ENCODE peak calls at places on chromosomes 4 and X, in four cellular contexts. One of them, this sample, is unnamed.

GRCh38 chr4:94284889-94285288 is 57.7 kb downstream of the HPGDS start:
- DNase-seq in A549: no peak
- DNase-seq in K562: no peak
- DNase-seq in H1: no peak
- DNase-seq in this sample: no peak

GRCh38 chr4:183825346-183825745 is 79.8 kb upstream of the STOX2 start:
- DNase-seq in A549: no peak
- DNase-seq in H1: no peak
- DNase-seq in K562: no peak
- DNase-seq in this sample: no peak

GRCh38 chr4:113636877-113637276 is 124.7 kb downstream of the CAMK2D start:
- DNase-seq in K562: peak
- DNase-seq in H1: no peak
- DNase-seq in A549: no peak
- DNase-seq in this sample: no peak

GRCh38 chr4:8649631-8650261 is 57.2 kb downstream of the CPZ start:
- DNase-seq in K562: no peak
- DNase-seq in A549: no peak
- DNase-seq in H1: peak
- DNase-seq in this sample: no peak

GRCh38 chr4:136183513-136183912 is 1348.8 kb downstream of the PCDH18 start:
- DNase-seq in H1: no peak
- DNase-seq in K562: no peak
- DNase-seq in A549: no peak
- DNase-seq in this sample: no peak

GRCh38 chr4:181911420-181911819 is 331.8 kb upstream of the TENM3 start:
- DNase-seq in A549: no peak
- DNase-seq in H1: no peak
- DNase-seq in K562: no peak
- DNase-seq in this sample: no peak

GRCh38 chr4:124431663-124432192 is 280.8 kb downstream of the ANKRD50 start:
- DNase-seq in H1: no peak
- DNase-seq in K562: no peak
- DNase-seq in A549: no peak
- DNase-seq in this sample: no peak

GRCh38 chrX:130083656-130084382 is 26.5 kb downstream of the ELF4 start:
- DNase-seq in K562: no peak
- DNase-seq in A549: no peak
- DNase-seq in H1: no peak
- DNase-seq in this sample: no peak

GRCh38 chrX:79133897-79134296 is 10.6 kb upstream of the GPR174 start:
- DNase-seq in K562: no peak
- DNase-seq in A549: no peak
- DNase-seq in H1: no peak
- DNase-seq in this sample: no peak

GRCh38 chr4:127780598-127780997 is 1.5 kb upstream of the HSPA4L start:
- DNase-seq in A549: no peak
- DNase-seq in H1: no peak
- DNase-seq in K562: no peak
- DNase-seq in this sample: no peak

GRCh38 chr4:182492456-182492855 is 249.3 kb downstream of the TENM3 start:
- DNase-seq in H1: no peak
- DNase-seq in K562: no peak
- DNase-seq in A549: no peak
- DNase-seq in this sample: no peak

GRCh38 chr4:123856689-123857545 is 460.3 kb downstream of the SPRY1 start:
- DNase-seq in A549: peak
- DNase-seq in H1: no peak
- DNase-seq in K562: no peak
- DNase-seq in this sample: peak

GRCh38 chrX:29348288-29348687 is 761.0 kb downstream of the IL1RAPL1 start:
- DNase-seq in H1: no peak
- DNase-seq in K562: no peak
- DNase-seq in A549: no peak
- DNase-seq in this sample: no peak

GRCh38 chr4:10917475-10918103 is 233.0 kb upstream of the CLNK start:
- DNase-seq in A549: no peak
- DNase-seq in H1: no peak
- DNase-seq in K562: no peak
- DNase-seq in this sample: no peak

GRCh38 chr4:106529348-106530033 is 160.9 kb upstream of the GIMD1 start:
- DNase-seq in H1: no peak
- DNase-seq in K562: no peak
- DNase-seq in A549: no peak
- DNase-seq in this sample: no peak

GRCh38 chrX:134418317-134419113 is 41.5 kb upstream of the HPRT1 start:
- DNase-seq in H1: no peak
- DNase-seq in K562: no peak
- DNase-seq in A549: no peak
- DNase-seq in this sample: peak

GRCh38 chr4:88359558-88359957 is 19.1 kb upstream of the HERC6 start:
- DNase-seq in A549: no peak
- DNase-seq in K562: no peak
- DNase-seq in H1: peak
- DNase-seq in this sample: no peak
- TF ChIP-seq PHF8 in A549: no peak
- TF ChIP-seq PHF8 in K562: no peak
- TF ChIP-seq PHF8 in H1: no peak
- TF ChIP-seq PHF8 in this sample: no peak

DNA sequence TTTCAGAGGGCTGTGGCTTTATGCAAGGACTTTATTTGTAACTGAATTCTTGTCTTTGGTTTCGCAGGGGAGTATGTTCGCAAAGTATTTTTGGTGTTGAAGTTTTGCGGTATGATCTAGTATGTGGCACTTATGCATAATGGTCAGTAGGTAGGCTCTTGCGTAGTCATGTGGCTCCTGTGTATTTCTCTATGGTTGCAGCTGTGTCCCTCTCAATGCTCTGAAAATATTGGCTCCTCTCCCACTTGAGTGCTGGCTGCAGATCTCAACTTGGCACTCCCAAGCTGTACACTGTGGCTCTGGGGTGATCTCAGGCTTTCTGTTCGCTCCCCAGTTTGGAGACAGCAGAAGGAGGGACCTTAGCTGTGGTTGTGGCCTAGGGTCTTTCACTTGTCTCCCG is 24.8 kb downstream of the ARMCX5 start:
- DNase-seq in A549: no peak
- DNase-seq in K562: no peak
- DNase-seq in H1: no peak
- DNase-seq in this sample: no peak
- TF ChIP-seq PHF8 in A549: no peak
- TF ChIP-seq PHF8 in K562: no peak
- TF ChIP-seq PHF8 in H1: no peak
- TF ChIP-seq PHF8 in this sample: no peak

DNA sequence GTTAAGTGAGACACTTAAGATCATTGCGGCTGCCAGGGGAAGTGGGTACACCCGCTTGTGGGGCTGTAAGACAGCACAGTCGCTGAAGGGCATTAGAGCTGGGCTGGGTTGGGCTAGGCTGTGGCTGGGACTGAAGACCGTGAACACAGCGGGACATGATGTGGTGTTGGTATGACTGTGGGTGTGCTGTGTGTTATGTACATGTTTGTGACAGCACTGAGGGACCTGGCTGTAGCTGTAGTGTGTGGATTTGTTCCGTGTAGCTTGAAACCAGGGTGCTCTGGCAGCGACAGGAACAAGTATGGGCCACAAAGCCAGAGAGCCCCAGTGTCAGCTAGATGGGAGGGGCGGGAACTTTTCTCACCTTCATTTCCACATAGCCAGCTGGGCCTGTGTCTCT is 82.1 kb downstream of the NHSL2 start:
- DNase-seq in A549: no peak
- DNase-seq in H1: no peak
- DNase-seq in K562: no peak
- DNase-seq in this sample: no peak
- TF ChIP-seq PHF8 in A549: no peak
- TF ChIP-seq PHF8 in H1: no peak
- TF ChIP-seq PHF8 in K562: no peak
- TF ChIP-seq PHF8 in this sample: no peak

DNA sequence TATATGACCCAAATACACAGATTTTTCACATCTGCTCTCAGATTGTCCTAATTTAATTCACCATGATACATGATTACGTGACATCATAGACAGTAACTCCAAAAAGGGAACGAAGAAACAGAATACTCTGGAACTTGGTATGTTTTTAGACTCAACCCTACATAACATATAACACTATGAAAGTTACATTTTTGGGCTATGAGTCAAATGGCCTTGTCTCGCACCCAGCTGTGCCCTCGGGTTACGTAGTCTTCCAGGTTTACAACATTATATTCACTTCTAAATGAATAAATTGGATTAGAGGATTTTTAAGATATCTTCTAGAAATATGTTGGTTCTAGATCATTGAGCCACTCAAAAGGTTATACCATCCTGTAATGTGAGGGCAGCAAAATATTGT is 2089.6 kb upstream of the TENM3 start:
- DNase-seq in K562: no peak
- DNase-seq in A549: no peak
- DNase-seq in H1: no peak
- DNase-seq in this sample: no peak
- TF ChIP-seq PHF8 in K562: no peak
- TF ChIP-seq PHF8 in A549: no peak
- TF ChIP-seq PHF8 in H1: no peak
- TF ChIP-seq PHF8 in this sample: no peak

GRCh38 chrX:18389968-18390367 is 35.4 kb upstream of the CDKL5 start:
- DNase-seq in A549: peak
- DNase-seq in H1: no peak
- DNase-seq in K562: no peak
- DNase-seq in this sample: no peak
- TF ChIP-seq PHF8 in A549: no peak
- TF ChIP-seq PHF8 in H1: no peak
- TF ChIP-seq PHF8 in K562: no peak
- TF ChIP-seq PHF8 in this sample: no peak

GRCh38 chrX:24259544-24260240 is 54.2 kb downstream of the SUPT20HL2 start:
- DNase-seq in A549: peak
- DNase-seq in K562: peak
- DNase-seq in H1: no peak
- DNase-seq in this sample: peak

GRCh38 chrX:24262309-24262708 is 51.6 kb downstream of the SUPT20HL2 start:
- DNase-seq in K562: no peak
- DNase-seq in A549: no peak
- DNase-seq in H1: no peak
- DNase-seq in this sample: no peak

GRCh38 chrX:24257011-24257410 is 56.9 kb downstream of the SUPT20HL2 start:
- DNase-seq in K562: no peak
- DNase-seq in H1: no peak
- DNase-seq in A549: no peak
- DNase-seq in this sample: no peak

GRCh38 chrX:24264383-24264782 is 49.5 kb downstream of the SUPT20HL2 start:
- DNase-seq in K562: no peak
- DNase-seq in A549: peak
- DNase-seq in H1: no peak
- DNase-seq in this sample: no peak

DNA sequence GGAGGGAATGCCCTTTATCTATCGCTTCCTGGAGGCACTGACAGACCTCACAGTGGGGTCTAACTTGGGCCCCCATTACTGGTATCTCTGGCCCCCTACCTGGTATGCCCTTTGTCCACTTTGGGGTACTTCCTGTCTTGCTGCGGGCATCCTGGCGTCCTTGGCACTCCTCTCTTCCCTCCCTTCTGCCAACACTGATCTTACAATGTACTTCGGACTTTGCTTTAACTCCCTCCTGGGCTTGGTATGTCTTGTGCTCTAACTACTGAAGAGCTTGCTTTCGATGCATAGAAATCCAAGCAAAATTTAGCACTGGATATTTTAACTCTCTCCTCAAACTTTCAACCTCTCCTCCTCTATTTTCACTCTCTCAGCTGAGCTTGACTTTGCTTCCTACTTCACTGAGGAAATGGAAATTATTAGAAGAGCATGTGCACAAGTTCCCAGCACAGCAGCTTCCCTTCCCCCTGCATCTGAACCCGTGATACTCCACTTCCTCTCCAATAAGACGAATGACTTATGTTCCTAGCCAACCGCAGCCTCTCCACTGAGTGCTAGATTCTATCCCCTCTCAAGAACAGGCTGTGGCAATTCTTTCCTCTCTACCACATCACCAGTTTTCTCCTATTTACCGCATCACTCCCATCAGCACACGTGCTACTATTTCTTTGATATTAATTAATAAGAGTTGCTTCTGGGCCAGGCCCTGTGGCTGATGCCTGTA is 52.9 kb downstream of the SUPT20HL2 start:
- DNase-seq in K562: no peak
- DNase-seq in H1: no peak
- DNase-seq in A549: no peak
- DNase-seq in this sample: no peak
- TF ChIP-seq PHF8 in K562: no peak
- TF ChIP-seq PHF8 in H1: no peak
- TF ChIP-seq PHF8 in A549: no peak
- TF ChIP-seq PHF8 in this sample: no peak

GRCh38 chr4:6539009-6539764 is 35.8 kb upstream of the MAN2B2 start:
- DNase-seq in H1: no peak
- DNase-seq in A549: no peak
- DNase-seq in K562: no peak
- DNase-seq in this sample: peak

GRCh38 chr4:6538111-6538510 is 36.9 kb upstream of the MAN2B2 start:
- DNase-seq in A549: no peak
- DNase-seq in K562: no peak
- DNase-seq in H1: no peak
- DNase-seq in this sample: no peak

GRCh38 chr4:6540879-6541278 is 34.1 kb upstream of the MAN2B2 start:
- DNase-seq in K562: no peak
- DNase-seq in A549: no peak
- DNase-seq in H1: no peak
- DNase-seq in this sample: no peak

GRCh38 chr4:6535706-6536105 is 39.3 kb upstream of the MAN2B2 start:
- DNase-seq in K562: no peak
- DNase-seq in A549: no peak
- DNase-seq in H1: no peak
- DNase-seq in this sample: no peak

GRCh38 chr4:6538586-6538985 is 36.4 kb upstream of the MAN2B2 start:
- DNase-seq in A549: no peak
- DNase-seq in K562: peak
- DNase-seq in H1: no peak
- DNase-seq in this sample: peak
- TF ChIP-seq PHF8 in A549: no peak
- TF ChIP-seq PHF8 in K562: no peak
- TF ChIP-seq PHF8 in H1: no peak
- TF ChIP-seq PHF8 in this sample: no peak